ENCODE peak calls at places on chromosome 12, in nine cellular contexts. W is GM10248, B is caudate nucleus, K is HT-29, I is stomach, H is NCI-H2081, S is EH, Q is kidney glomerular epithelial cell, D is AG20443. P is an unnamed sample.

GRCh38 chr12:9103050-9103854 is 12.5 kb downstream of the A2M start:
- DNase-seq in I (no peak), B (no peak), H (no peak), W (no peak), S (no peak), K (no peak), D (no peak), Q (no peak), P (no peak)

GRCh38 chr12:14416658-14417057 is 51.2 kb downstream of the ATF7IP start:
- DNase-seq in K (peak; percentile 46), B (no peak), W (no peak), D (peak; percentile 21), S (peak; percentile 82), I (no peak), Q (peak; percentile 63), H (peak; percentile 87), P (no peak)

GRCh38 chr12:57518920-57519757 is 1.2 kb downstream of the DDIT3 start:
- DNase-seq in K (peak; percentile 11), D (no peak), W (no peak), B (no peak), H (no peak), S (peak; percentile 59), Q (no peak), I (peak; percentile 43), P (peak; percentile 98)

GRCh38 chr12:15741082-15741481 is 48.1 kb downstream of the EPS8 start:
- DNase-seq in Q (no peak), B (no peak), K (no peak), I (no peak), W (no peak), S (peak; percentile 35), D (no peak), H (no peak), P (no peak)

GRCh38 chr12:92065018-92065499 is 80.6 kb downstream of the BTG1 start:
- DNase-seq in B (no peak), W (no peak), H (peak; percentile 90), Q (no peak), K (no peak), S (no peak), D (no peak), I (peak; percentile 52), P (no peak)

GRCh38 chr12:12954878-12955625 is 3.1 kb upstream of the GPRC5D start:
- DNase-seq in Q (peak; percentile 46), B (no peak), K (peak; percentile 50), S (no peak), I (no peak), W (no peak), D (no peak), H (no peak), P (no peak)

GRCh38 chr12:52636592-52637258 is 15.3 kb downstream of the KRT2 start:
- DNase-seq in S (no peak), W (no peak), H (no peak), Q (no peak), B (no peak), D (no peak), I (no peak), K (no peak), P (no peak)

GRCh38 chr12:67428431-67428830 is 159.3 kb downstream of the CAND1 start:
- DNase-seq in D (no peak), W (no peak), S (peak; percentile 74), Q (no peak), H (no peak), I (no peak), B (no peak), K (no peak), P (no peak)

GRCh38 chr12:116693259-116694227 is 44.3 kb downstream of the SPRING1 start:
- DNase-seq in D (no peak), K (no peak), B (no peak), Q (no peak), I (peak; percentile 35), W (peak; percentile 19), H (peak; percentile 70), S (no peak), P (no peak)

GRCh38 chr12:80766897-80767296 is 50.2 kb downstream of the MYF5 start:
- DNase-seq in D (no peak), B (no peak), I (no peak), K (no peak), Q (no peak), H (no peak), W (no peak), S (no peak), P (no peak)

GRCh38 chr12:12901158-12901791 is 9.9 kb downstream of the GPRC5A start:
- DNase-seq in H (no peak), B (peak; percentile 37), K (peak; percentile 83), I (no peak), Q (peak; percentile 90), D (peak; percentile 74), S (peak; percentile 95), W (no peak), P (peak; percentile 24)

GRCh38 chr12:66552753-66553152 is 126.1 kb downstream of the GRIP1 start:
- DNase-seq in K (no peak), Q (no peak), D (no peak), B (no peak), I (no peak), H (no peak), S (peak; percentile 1), W (no peak), P (no peak)

GRCh38 chr12:69698054-69698453 is 1.0 kb downstream of the BEST3 start:
- DNase-seq in K (no peak), H (peak; percentile 19), S (no peak), B (no peak), D (no peak), W (no peak), I (no peak), Q (no peak), P (no peak)

GRCh38 chr12:132049442-132049841 is 94.7 kb downstream of the DDX51 start:
- DNase-seq in W (no peak), H (no peak), I (no peak), D (no peak), B (no peak), S (no peak), Q (no peak), K (no peak), P (no peak)

GRCh38 chr12:106758349-106758951 is 16.0 kb upstream of the RIC8B start:
- DNase-seq in S (no peak), W (no peak), D (no peak), I (no peak), Q (no peak), B (no peak), H (no peak), K (no peak), P (no peak)

GRCh38 chr12:58249610-58250009 is 308.2 kb downstream of the ATP23 start:
- DNase-seq in Q (no peak), W (no peak), B (no peak), I (no peak), H (no peak), D (peak; percentile 11), K (no peak), S (peak; percentile 1), P (no peak)

GRCh38 chr12:43964966-43965365 is 129.1 kb downstream of the TMEM117 start:
- DNase-seq in B (no peak), S (no peak), K (no peak), D (no peak), I (no peak), Q (no peak), H (peak; percentile 51), W (no peak), P (no peak)

GRCh38 chr12:47021298-47021697 is 58.1 kb upstream of the PCED1B start:
- DNase-seq in D (peak; percentile 50), B (no peak), S (peak; percentile 90), Q (peak; percentile 90), W (peak; percentile 27), K (peak; percentile 84), H (peak; percentile 73), I (no peak), P (no peak)

GRCh38 chr12:5439788-5440300 is 7.9 kb downstream of the NTF3 start:
- DNase-seq in D (no peak), H (no peak), B (no peak), S (no peak), Q (no peak), I (no peak), K (no peak), W (no peak), P (no peak)

GRCh38 chr12:114904254-114905003 is 220.5 kb upstream of the TBX3 start:
- DNase-seq in B (no peak), Q (no peak), H (no peak), K (no peak), S (peak; percentile 63), I (no peak), D (peak; percentile 40), W (no peak), P (no peak)

GRCh38 chr12:106598003-106598402 is 15.2 kb downstream of the RFX4 start:
- DNase-seq in H (no peak), Q (no peak), I (no peak), K (no peak), W (no peak), B (no peak), D (no peak), S (no peak), P (no peak)

GRCh38 chr12:107436376-107436775 is 249.2 kb upstream of the PWP1 start:
- DNase-seq in K (no peak), Q (peak; percentile 53), S (peak; percentile 79), B (no peak), H (no peak), I (no peak), W (no peak), D (peak; percentile 61), P (no peak)

GRCh38 chr12:85920324-85920947 is 46.3 kb downstream of the NTS start:
- DNase-seq in H (peak; percentile 44), W (peak; percentile 23), K (peak; percentile 58), B (no peak), D (peak; percentile 10), S (peak; percentile 10), I (no peak), Q (peak; percentile 46), P (no peak)

GRCh38 chr12:67832155-67832554 is 157.1 kb upstream of the IFNG-AS1 start:
- DNase-seq in Q (no peak), K (no peak), D (no peak), S (no peak), H (no peak), W (no peak), I (no peak), B (no peak), P (no peak)

GRCh38 chr12:120573560-120573959 is 7.6 kb downstream of the POP5 start:
- DNase-seq in Q (no peak), S (no peak), B (no peak), H (no peak), W (no peak), I (no peak), K (no peak), D (no peak), P (no peak)

GRCh38 chr12:18430425-18431048 is 169.2 kb downstream of the PIK3C2G start:
- DNase-seq in W (peak; percentile 13), S (peak; percentile 57), B (no peak), Q (peak; percentile 56), K (peak; percentile 70), H (peak; percentile 52), I (peak; percentile 40), D (peak; percentile 74), P (no peak)

GRCh38 chr12:46461459-46461858 is 88.9 kb upstream of the SLC38A2 start:
- DNase-seq in D (no peak), H (no peak), K (no peak), B (no peak), S (no peak), Q (no peak), I (peak; percentile 61), W (no peak), P (no peak)

GRCh38 chr12:31204995-31205582 is 120.9 kb downstream of the SINHCAF start:
- DNase-seq in H (no peak), K (no peak), S (peak; percentile 50), D (no peak), W (peak; percentile 34), I (no peak), Q (no peak), B (no peak), P (no peak)